ENCODE peak calls at places on chromosomes 6 and 20, in seven cellular contexts. One of them, this sample, is unnamed. For H3K9me3, the result is how much of the 10 kb centered on the place peaks cover.

GRCh38 chr6:113809818-113810217 is 47.3 kb upstream of the MARCKS start:
- DNase-seq in CD8-positive, alpha-beta T cell: no peak
- DNase-seq in uterus: no peak
- DNase-seq in PC-9: no peak
- DNase-seq in PC-3: no peak
- DNase-seq in MM.1S: peak
- DNase-seq in HCT116: no peak
- DNase-seq in this sample: no peak

GRCh38 chr20:32762754-32763201 is 593 bp downstream of the DNMT3B start:
- DNase-seq in PC-3: peak
- DNase-seq in MM.1S: peak
- DNase-seq in uterus: no peak
- DNase-seq in PC-9: no peak
- DNase-seq in CD8-positive, alpha-beta T cell: no peak
- DNase-seq in HCT116: no peak
- DNase-seq in this sample: no peak

GRCh38 chr6:79719248-79719975 is 88.3 kb downstream of the SH3BGRL2 start:
- DNase-seq in PC-9: peak
- DNase-seq in MM.1S: no peak
- DNase-seq in uterus: no peak
- DNase-seq in PC-3: peak
- DNase-seq in HCT116: no peak
- DNase-seq in CD8-positive, alpha-beta T cell: no peak
- DNase-seq in this sample: no peak

GRCh38 chr20:32515631-32516101 is 69.5 kb downstream of the NOL4L start:
- DNase-seq in MM.1S: no peak
- DNase-seq in PC-3: no peak
- DNase-seq in PC-9: no peak
- DNase-seq in CD8-positive, alpha-beta T cell: no peak
- DNase-seq in uterus: no peak
- DNase-seq in HCT116: no peak
- DNase-seq in this sample: no peak

GRCh38 chr6:146593978-146594377 is 4.8 kb upstream of the ADGB start:
- DNase-seq in MM.1S: no peak
- DNase-seq in HCT116: no peak
- DNase-seq in CD8-positive, alpha-beta T cell: no peak
- DNase-seq in PC-3: no peak
- DNase-seq in uterus: no peak
- DNase-seq in PC-9: no peak
- DNase-seq in this sample: no peak

GRCh38 chr20:60729119-60729900 is 522.8 kb upstream of the CDH4 start:
- DNase-seq in MM.1S: no peak
- DNase-seq in uterus: no peak
- DNase-seq in HCT116: no peak
- DNase-seq in CD8-positive, alpha-beta T cell: no peak
- DNase-seq in PC-9: no peak
- DNase-seq in PC-3: no peak
- DNase-seq in this sample: no peak

GRCh38 chr6:138576303-138576702 is 77.0 kb upstream of the NHSL1 start:
- DNase-seq in PC-9: no peak
- DNase-seq in PC-3: no peak
- DNase-seq in HCT116: no peak
- DNase-seq in uterus: no peak
- DNase-seq in MM.1S: no peak
- DNase-seq in CD8-positive, alpha-beta T cell: no peak
- DNase-seq in this sample: no peak

GRCh38 chr20:23265226-23265625 is 85.4 kb upstream of the NXT1 start:
- DNase-seq in PC-9: no peak
- DNase-seq in uterus: no peak
- DNase-seq in PC-3: no peak
- DNase-seq in MM.1S: no peak
- DNase-seq in HCT116: no peak
- DNase-seq in CD8-positive, alpha-beta T cell: no peak
- DNase-seq in this sample: no peak

GRCh38 chr6:137013031-137013430 is 31.7 kb downstream of the IL20RA start:
- DNase-seq in HCT116: no peak
- DNase-seq in MM.1S: no peak
- DNase-seq in PC-9: no peak
- DNase-seq in CD8-positive, alpha-beta T cell: no peak
- DNase-seq in PC-3: peak
- DNase-seq in uterus: no peak
- DNase-seq in this sample: no peak

GRCh38 chr20:33675127-33675954 is 1.1 kb upstream of the NECAB3 start:
- DNase-seq in PC-9: no peak
- DNase-seq in MM.1S: no peak
- DNase-seq in HCT116: no peak
- DNase-seq in CD8-positive, alpha-beta T cell: no peak
- DNase-seq in uterus: peak
- DNase-seq in PC-3: no peak
- DNase-seq in this sample: no peak

GRCh38 chr6:13421425-13422057 is 65.9 kb downstream of the GFOD1 start:
- DNase-seq in MM.1S: no peak
- DNase-seq in PC-3: no peak
- DNase-seq in HCT116: no peak
- DNase-seq in CD8-positive, alpha-beta T cell: no peak
- DNase-seq in uterus: no peak
- DNase-seq in PC-9: no peak
- DNase-seq in this sample: no peak

GRCh38 chr6:110105296-110105695 is 74.2 kb downstream of the WASF1 start:
- DNase-seq in MM.1S: no peak
- DNase-seq in CD8-positive, alpha-beta T cell: no peak
- DNase-seq in uterus: no peak
- DNase-seq in HCT116: no peak
- DNase-seq in PC-3: no peak
- DNase-seq in PC-9: no peak
- DNase-seq in this sample: no peak

GRCh38 chr6:36863670-36864540 is 10.7 kb downstream of the PPIL1 start:
- DNase-seq in PC-9: no peak
- DNase-seq in PC-3: no peak
- DNase-seq in MM.1S: no peak
- DNase-seq in CD8-positive, alpha-beta T cell: no peak
- DNase-seq in uterus: no peak
- DNase-seq in HCT116: no peak
- DNase-seq in this sample: no peak

GRCh38 chr6:169885831-169886230 is 134.4 kb downstream of the ERMARD start:
- DNase-seq in CD8-positive, alpha-beta T cell: no peak
- DNase-seq in MM.1S: no peak
- DNase-seq in HCT116: no peak
- DNase-seq in PC-3: no peak
- DNase-seq in uterus: no peak
- DNase-seq in PC-9: no peak
- DNase-seq in this sample: no peak

GRCh38 chr6:2327591-2327990 is 82.2 kb upstream of the GMDS start:
- DNase-seq in CD8-positive, alpha-beta T cell: no peak
- DNase-seq in PC-3: no peak
- DNase-seq in HCT116: no peak
- DNase-seq in PC-9: no peak
- DNase-seq in uterus: no peak
- DNase-seq in MM.1S: no peak
- DNase-seq in this sample: no peak
- H3K9me3 ChIP-seq in CD8-positive, alpha-beta T cell: under half
- H3K9me3 ChIP-seq in PC-3: under half
- H3K9me3 ChIP-seq in HCT116: under half
- H3K9me3 ChIP-seq in PC-9: under half
- H3K9me3 ChIP-seq in uterus: under half
- H3K9me3 ChIP-seq in MM.1S: under half
- H3K9me3 ChIP-seq in this sample: under half

GRCh38 chr6:107399927-107400326 is 59.4 kb downstream of the PDSS2 start:
- DNase-seq in uterus: no peak
- DNase-seq in PC-3: no peak
- DNase-seq in PC-9: no peak
- DNase-seq in CD8-positive, alpha-beta T cell: no peak
- DNase-seq in MM.1S: no peak
- DNase-seq in HCT116: no peak
- DNase-seq in this sample: no peak
- H3K9me3 ChIP-seq in uterus: under half
- H3K9me3 ChIP-seq in PC-3: under half
- H3K9me3 ChIP-seq in PC-9: under half
- H3K9me3 ChIP-seq in CD8-positive, alpha-beta T cell: under half
- H3K9me3 ChIP-seq in MM.1S: under half
- H3K9me3 ChIP-seq in HCT116: under half
- H3K9me3 ChIP-seq in this sample: under half

DNA sequence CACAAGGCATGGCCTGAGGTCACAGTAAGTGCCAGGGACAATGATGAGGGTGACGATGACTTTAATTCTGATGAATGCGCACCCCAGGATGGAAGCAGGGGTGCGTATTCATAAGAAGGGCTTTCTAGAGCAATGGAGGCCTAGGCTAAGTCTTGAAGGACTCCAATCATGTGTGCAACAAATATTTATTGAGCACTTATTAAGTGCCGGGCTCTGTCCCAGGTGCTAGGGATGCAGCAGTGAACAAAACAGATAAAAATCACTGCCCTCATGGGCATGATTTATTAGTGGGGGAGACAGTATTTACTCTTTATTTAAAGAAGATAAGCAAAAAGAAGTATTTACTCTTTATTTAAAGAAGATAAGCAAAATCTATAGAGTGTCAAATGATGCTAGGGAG is 198.2 kb upstream of the KCNG1 start:
- DNase-seq in HCT116: no peak
- DNase-seq in uterus: no peak
- DNase-seq in PC-3: no peak
- DNase-seq in PC-9: no peak
- DNase-seq in MM.1S: no peak
- DNase-seq in CD8-positive, alpha-beta T cell: no peak
- DNase-seq in this sample: no peak
- H3K9me3 ChIP-seq in HCT116: under half
- H3K9me3 ChIP-seq in uterus: under half
- H3K9me3 ChIP-seq in PC-3: under half
- H3K9me3 ChIP-seq in PC-9: under half
- H3K9me3 ChIP-seq in MM.1S: under half
- H3K9me3 ChIP-seq in CD8-positive, alpha-beta T cell: under half
- H3K9me3 ChIP-seq in this sample: under half

DNA sequence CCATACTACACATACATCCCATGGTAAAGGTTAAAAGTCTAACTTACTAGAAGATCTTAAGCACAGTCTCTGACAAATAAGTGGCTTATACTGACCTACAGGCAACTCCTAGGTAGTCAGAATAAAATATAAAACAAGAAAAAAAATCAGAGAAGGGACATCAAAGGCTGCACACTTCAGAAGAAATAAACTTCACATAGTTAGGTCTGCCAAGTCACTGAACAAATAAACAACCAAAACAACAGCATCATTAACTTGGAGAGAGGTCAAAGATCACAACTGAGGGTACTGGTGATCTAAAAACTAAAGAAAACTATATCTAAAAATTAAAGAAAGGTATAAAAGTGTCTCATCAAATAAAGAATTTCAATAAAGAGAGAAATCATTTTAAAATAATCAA is 88.1 kb upstream of the UST start:
- DNase-seq in HCT116: no peak
- DNase-seq in PC-3: no peak
- DNase-seq in uterus: no peak
- DNase-seq in CD8-positive, alpha-beta T cell: no peak
- DNase-seq in PC-9: no peak
- DNase-seq in MM.1S: no peak
- DNase-seq in this sample: no peak
- H3K9me3 ChIP-seq in HCT116: under half
- H3K9me3 ChIP-seq in PC-3: under half
- H3K9me3 ChIP-seq in uterus: under half
- H3K9me3 ChIP-seq in CD8-positive, alpha-beta T cell: under half
- H3K9me3 ChIP-seq in PC-9: under half
- H3K9me3 ChIP-seq in MM.1S: under half
- H3K9me3 ChIP-seq in this sample: under half

GRCh38 chr20:15756401-15756800 is 816.8 kb downstream of the KIF16B start:
- DNase-seq in CD8-positive, alpha-beta T cell: no peak
- DNase-seq in PC-9: no peak
- DNase-seq in uterus: no peak
- DNase-seq in HCT116: no peak
- DNase-seq in PC-3: no peak
- DNase-seq in MM.1S: no peak
- DNase-seq in this sample: no peak
- H3K9me3 ChIP-seq in CD8-positive, alpha-beta T cell: under half
- H3K9me3 ChIP-seq in PC-9: under half
- H3K9me3 ChIP-seq in uterus: under half
- H3K9me3 ChIP-seq in HCT116: under half
- H3K9me3 ChIP-seq in PC-3: under half
- H3K9me3 ChIP-seq in MM.1S: under half
- H3K9me3 ChIP-seq in this sample: under half

GRCh38 chr6:164581563-164581962 is 727.8 kb downstream of the C6orf118 start:
- DNase-seq in PC-9: no peak
- DNase-seq in MM.1S: no peak
- DNase-seq in HCT116: no peak
- DNase-seq in PC-3: no peak
- DNase-seq in CD8-positive, alpha-beta T cell: no peak
- DNase-seq in uterus: no peak
- DNase-seq in this sample: no peak
- H3K9me3 ChIP-seq in PC-9: under half
- H3K9me3 ChIP-seq in MM.1S: under half
- H3K9me3 ChIP-seq in HCT116: under half
- H3K9me3 ChIP-seq in PC-3: under half
- H3K9me3 ChIP-seq in CD8-positive, alpha-beta T cell: under half
- H3K9me3 ChIP-seq in uterus: under half
- H3K9me3 ChIP-seq in this sample: under half